ENCODE peak calls at places on chromosomes 4 and X, in eight cellular contexts. One of them, this sample, is unnamed. For H3K9me3, the result is how much of the 10 kb centered on the place peaks cover.

GRCh38 chrX:139204576-139204902 is 326.0 kb upstream of the F9 start:
- DNase-seq in prostate gland: no peak
- DNase-seq in psoas muscle: no peak
- DNase-seq in aorta: no peak
- DNase-seq in CD8-positive, alpha-beta T cell: no peak
- DNase-seq in sigmoid colon: no peak
- DNase-seq in suprapubic skin: no peak
- DNase-seq in stomach: no peak
- DNase-seq in this sample: no peak

GRCh38 chr4:151310124-151310728 is 15.2 kb downstream of the SH3D19 start:
- DNase-seq in aorta: no peak
- DNase-seq in stomach: no peak
- DNase-seq in CD8-positive, alpha-beta T cell: no peak
- DNase-seq in sigmoid colon: no peak
- DNase-seq in psoas muscle: no peak
- DNase-seq in prostate gland: no peak
- DNase-seq in suprapubic skin: no peak
- DNase-seq in this sample: no peak

GRCh38 chrX:136920001-136920400 is 39.5 kb upstream of the RBMX start:
- DNase-seq in sigmoid colon: no peak
- DNase-seq in psoas muscle: no peak
- DNase-seq in suprapubic skin: no peak
- DNase-seq in aorta: no peak
- DNase-seq in CD8-positive, alpha-beta T cell: no peak
- DNase-seq in stomach: no peak
- DNase-seq in prostate gland: no peak
- DNase-seq in this sample: no peak

GRCh38 chr4:53537606-53538005 is 53.7 kb downstream of the LNX1 start:
- DNase-seq in aorta: no peak
- DNase-seq in stomach: no peak
- DNase-seq in CD8-positive, alpha-beta T cell: no peak
- DNase-seq in sigmoid colon: no peak
- DNase-seq in prostate gland: no peak
- DNase-seq in psoas muscle: no peak
- DNase-seq in suprapubic skin: no peak
- DNase-seq in this sample: no peak

GRCh38 chrX:17160971-17161370 is 214.0 kb upstream of the NHS start:
- DNase-seq in suprapubic skin: no peak
- DNase-seq in CD8-positive, alpha-beta T cell: no peak
- DNase-seq in aorta: no peak
- DNase-seq in prostate gland: no peak
- DNase-seq in psoas muscle: no peak
- DNase-seq in stomach: no peak
- DNase-seq in sigmoid colon: no peak
- DNase-seq in this sample: no peak

GRCh38 chrX:16528620-16529019 is 121.3 kb upstream of the S100G start:
- DNase-seq in prostate gland: no peak
- DNase-seq in psoas muscle: no peak
- DNase-seq in sigmoid colon: no peak
- DNase-seq in suprapubic skin: no peak
- DNase-seq in stomach: no peak
- DNase-seq in aorta: no peak
- DNase-seq in CD8-positive, alpha-beta T cell: no peak
- DNase-seq in this sample: no peak

GRCh38 chr4:76301068-76301774 is 5.3 kb upstream of the STBD1 start:
- DNase-seq in sigmoid colon: no peak
- DNase-seq in prostate gland: peak
- DNase-seq in psoas muscle: peak
- DNase-seq in suprapubic skin: no peak
- DNase-seq in stomach: no peak
- DNase-seq in aorta: no peak
- DNase-seq in CD8-positive, alpha-beta T cell: no peak
- DNase-seq in this sample: peak

GRCh38 chr4:186702940-186703339 is 20.7 kb downstream of the FAT1 start:
- DNase-seq in CD8-positive, alpha-beta T cell: no peak
- DNase-seq in suprapubic skin: no peak
- DNase-seq in stomach: no peak
- DNase-seq in psoas muscle: no peak
- DNase-seq in aorta: no peak
- DNase-seq in prostate gland: no peak
- DNase-seq in sigmoid colon: no peak
- DNase-seq in this sample: no peak

GRCh38 chrX:36609653-36610585 is 398.2 kb upstream of the FAM47C start:
- DNase-seq in sigmoid colon: no peak
- DNase-seq in aorta: no peak
- DNase-seq in CD8-positive, alpha-beta T cell: no peak
- DNase-seq in prostate gland: no peak
- DNase-seq in psoas muscle: no peak
- DNase-seq in stomach: no peak
- DNase-seq in suprapubic skin: no peak
- DNase-seq in this sample: no peak

GRCh38 chr4:145619639-145619996 is 433 bp downstream of the MMAA start:
- DNase-seq in sigmoid colon: peak
- DNase-seq in stomach: peak
- DNase-seq in psoas muscle: peak
- DNase-seq in aorta: no peak
- DNase-seq in suprapubic skin: peak
- DNase-seq in prostate gland: peak
- DNase-seq in CD8-positive, alpha-beta T cell: no peak
- DNase-seq in this sample: peak

GRCh38 chr4:10336471-10336870 is 120.8 kb downstream of the ZNF518B start:
- DNase-seq in sigmoid colon: no peak
- DNase-seq in psoas muscle: no peak
- DNase-seq in stomach: no peak
- DNase-seq in aorta: no peak
- DNase-seq in prostate gland: no peak
- DNase-seq in CD8-positive, alpha-beta T cell: no peak
- DNase-seq in suprapubic skin: no peak
- DNase-seq in this sample: no peak

GRCh38 chrX:71178908-71179307 is 34.3 kb downstream of the NLGN3 start:
- DNase-seq in suprapubic skin: no peak
- DNase-seq in stomach: peak
- DNase-seq in sigmoid colon: peak
- DNase-seq in CD8-positive, alpha-beta T cell: no peak
- DNase-seq in prostate gland: peak
- DNase-seq in aorta: no peak
- DNase-seq in psoas muscle: no peak
- DNase-seq in this sample: peak

GRCh38 chr4:109383823-109384222 is 49.8 kb upstream of the SEC24B start:
- DNase-seq in CD8-positive, alpha-beta T cell: no peak
- DNase-seq in suprapubic skin: no peak
- DNase-seq in aorta: no peak
- DNase-seq in sigmoid colon: no peak
- DNase-seq in prostate gland: no peak
- DNase-seq in psoas muscle: no peak
- DNase-seq in stomach: no peak
- DNase-seq in this sample: no peak

GRCh38 chrX:125150231-125150630 is 169.4 kb upstream of the TEX13C start:
- DNase-seq in CD8-positive, alpha-beta T cell: no peak
- DNase-seq in aorta: no peak
- DNase-seq in psoas muscle: no peak
- DNase-seq in prostate gland: no peak
- DNase-seq in sigmoid colon: no peak
- DNase-seq in suprapubic skin: no peak
- DNase-seq in stomach: no peak
- DNase-seq in this sample: no peak

GRCh38 chr4:39933689-39934590 is 43.8 kb downstream of the PDS5A start:
- DNase-seq in CD8-positive, alpha-beta T cell: no peak
- DNase-seq in stomach: no peak
- DNase-seq in psoas muscle: no peak
- DNase-seq in suprapubic skin: no peak
- DNase-seq in sigmoid colon: no peak
- DNase-seq in aorta: no peak
- DNase-seq in prostate gland: no peak
- DNase-seq in this sample: no peak
- H3K9me3 ChIP-seq in CD8-positive, alpha-beta T cell: under half
- H3K9me3 ChIP-seq in stomach: under half
- H3K9me3 ChIP-seq in psoas muscle: under half
- H3K9me3 ChIP-seq in suprapubic skin: under half
- H3K9me3 ChIP-seq in sigmoid colon: under half
- H3K9me3 ChIP-seq in aorta: under half
- H3K9me3 ChIP-seq in prostate gland: under half
- H3K9me3 ChIP-seq in this sample: under half

DNA sequence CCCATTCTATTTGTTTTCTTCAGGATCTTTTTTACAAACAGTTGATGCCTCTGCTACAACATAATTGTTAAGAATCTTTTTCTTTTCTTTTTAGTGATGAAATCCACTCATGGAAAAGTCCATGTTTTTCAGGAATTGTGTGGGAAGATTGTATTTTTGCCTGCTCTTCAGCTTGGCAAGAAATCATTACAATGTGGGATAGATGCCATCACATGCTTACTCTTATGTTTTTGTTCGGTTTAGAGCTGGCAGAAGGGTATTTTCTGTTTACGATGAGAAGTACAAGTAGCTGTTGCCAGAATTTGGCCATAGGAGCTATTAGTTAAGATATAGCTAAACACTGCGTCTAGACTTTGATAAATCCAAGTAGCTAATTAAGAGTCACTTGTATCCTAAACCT is 2585.3 kb downstream of the ARAP2 start:
- DNase-seq in stomach: no peak
- DNase-seq in prostate gland: no peak
- DNase-seq in CD8-positive, alpha-beta T cell: no peak
- DNase-seq in aorta: no peak
- DNase-seq in sigmoid colon: no peak
- DNase-seq in psoas muscle: no peak
- DNase-seq in suprapubic skin: no peak
- DNase-seq in this sample: no peak
- H3K9me3 ChIP-seq in stomach: under half
- H3K9me3 ChIP-seq in prostate gland: under half
- H3K9me3 ChIP-seq in CD8-positive, alpha-beta T cell: under half
- H3K9me3 ChIP-seq in aorta: under half
- H3K9me3 ChIP-seq in sigmoid colon: under half
- H3K9me3 ChIP-seq in psoas muscle: under half
- H3K9me3 ChIP-seq in suprapubic skin: under half
- H3K9me3 ChIP-seq in this sample: under half

DNA sequence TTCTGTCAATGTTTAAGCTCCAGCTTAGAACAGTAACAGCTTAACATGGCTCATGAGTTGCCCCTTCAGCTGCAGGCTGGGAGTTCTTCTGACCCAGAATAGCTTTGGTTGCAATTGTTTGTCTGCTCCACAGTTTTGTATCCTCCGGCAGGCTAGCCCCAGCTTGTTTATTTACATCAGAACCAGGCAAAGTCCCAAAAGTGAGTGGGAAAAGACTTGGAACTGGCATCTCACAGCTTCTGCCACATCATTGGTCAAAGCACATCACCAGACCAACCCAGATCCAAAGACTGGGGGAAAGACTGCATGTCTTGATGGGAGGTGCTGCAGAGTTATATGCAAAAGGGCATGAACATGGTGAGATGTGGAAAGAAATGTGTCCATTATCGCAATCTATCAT is 231.2 kb upstream of the CPEB2 start:
- DNase-seq in CD8-positive, alpha-beta T cell: no peak
- DNase-seq in aorta: no peak
- DNase-seq in stomach: no peak
- DNase-seq in psoas muscle: no peak
- DNase-seq in prostate gland: peak
- DNase-seq in sigmoid colon: no peak
- DNase-seq in suprapubic skin: no peak
- DNase-seq in this sample: no peak
- H3K9me3 ChIP-seq in CD8-positive, alpha-beta T cell: under half
- H3K9me3 ChIP-seq in aorta: under half
- H3K9me3 ChIP-seq in stomach: under half
- H3K9me3 ChIP-seq in psoas muscle: under half
- H3K9me3 ChIP-seq in prostate gland: under half
- H3K9me3 ChIP-seq in sigmoid colon: under half
- H3K9me3 ChIP-seq in suprapubic skin: under half
- H3K9me3 ChIP-seq in this sample: under half

DNA sequence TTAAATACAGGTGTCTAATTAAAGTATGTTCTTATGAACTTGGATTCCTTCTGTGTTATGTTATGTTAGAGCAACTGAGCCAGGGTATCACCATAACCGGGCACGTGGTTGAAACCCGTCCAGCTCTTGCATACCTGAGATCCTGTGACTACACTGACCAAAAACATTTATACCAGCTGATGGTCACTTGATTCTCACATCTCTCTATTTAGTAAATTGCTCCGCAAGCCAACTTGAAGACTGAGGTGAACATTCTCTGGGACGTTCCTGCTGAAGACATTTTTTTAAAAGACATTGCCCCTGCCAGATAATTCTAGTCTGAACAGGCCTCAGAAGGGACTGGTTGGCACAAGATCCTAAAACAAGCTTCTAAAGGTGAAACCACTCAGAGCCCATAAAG is 550.0 kb upstream of the DIPK2B start:
- DNase-seq in sigmoid colon: peak
- DNase-seq in CD8-positive, alpha-beta T cell: no peak
- DNase-seq in aorta: no peak
- DNase-seq in stomach: peak
- DNase-seq in suprapubic skin: no peak
- DNase-seq in psoas muscle: no peak
- DNase-seq in prostate gland: peak
- DNase-seq in this sample: peak
- H3K9me3 ChIP-seq in sigmoid colon: under half
- H3K9me3 ChIP-seq in CD8-positive, alpha-beta T cell: under half
- H3K9me3 ChIP-seq in aorta: under half
- H3K9me3 ChIP-seq in stomach: under half
- H3K9me3 ChIP-seq in suprapubic skin: under half
- H3K9me3 ChIP-seq in psoas muscle: under half
- H3K9me3 ChIP-seq in prostate gland: under half
- H3K9me3 ChIP-seq in this sample: under half

DNA sequence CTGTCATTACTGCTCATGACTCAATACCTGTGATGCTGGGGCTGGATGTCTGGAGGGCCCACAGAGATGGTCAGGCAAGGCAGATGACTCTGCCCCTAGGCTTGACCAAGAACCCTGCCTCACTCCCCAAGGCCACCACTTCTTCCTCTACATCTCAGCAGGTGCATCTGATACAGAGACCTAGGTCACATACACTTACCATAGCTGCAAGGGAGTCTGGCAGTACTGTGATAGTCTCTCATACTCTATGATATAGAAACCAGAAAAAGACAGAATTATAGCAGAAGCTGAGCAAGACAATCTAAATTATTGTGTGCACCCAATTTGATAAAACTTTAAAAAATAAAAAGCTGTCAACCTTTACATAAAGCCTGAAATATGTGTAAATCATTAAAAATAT is 477.1 kb upstream of the GALNT7 start:
- DNase-seq in sigmoid colon: no peak
- DNase-seq in psoas muscle: no peak
- DNase-seq in aorta: no peak
- DNase-seq in stomach: no peak
- DNase-seq in CD8-positive, alpha-beta T cell: no peak
- DNase-seq in suprapubic skin: no peak
- DNase-seq in prostate gland: no peak
- DNase-seq in this sample: no peak
- H3K9me3 ChIP-seq in sigmoid colon: under half
- H3K9me3 ChIP-seq in psoas muscle: under half
- H3K9me3 ChIP-seq in aorta: under half
- H3K9me3 ChIP-seq in stomach: under half
- H3K9me3 ChIP-seq in CD8-positive, alpha-beta T cell: under half
- H3K9me3 ChIP-seq in suprapubic skin: under half
- H3K9me3 ChIP-seq in prostate gland: under half
- H3K9me3 ChIP-seq in this sample: under half